ENCODE peak calls at places on chromosomes 1 and 21, in eight cellular contexts. One of them, this sample, is unnamed.

GRCh38 chr1:212667223-212668139 is 32.2 kb downstream of the BATF3 start:
- DNase-seq in transverse colon: peak; percentile 41
- DNase-seq in GM12891: no peak
- DNase-seq in breast epithelium: peak; percentile 61
- DNase-seq in H1: no peak
- DNase-seq in endothelial cell of umbilical vein: peak; percentile 77
- DNase-seq in stomach: no peak
- DNase-seq in GM12878: no peak
- DNase-seq in this sample: no peak

GRCh38 chr1:29932626-29933025 is 696.3 kb downstream of the PTPRU start:
- DNase-seq in transverse colon: no peak
- DNase-seq in GM12891: no peak
- DNase-seq in breast epithelium: no peak
- DNase-seq in H1: no peak
- DNase-seq in endothelial cell of umbilical vein: no peak
- DNase-seq in stomach: no peak
- DNase-seq in GM12878: no peak
- DNase-seq in this sample: no peak

GRCh38 chr1:36457691-36458090 is 6.5 kb downstream of the MRPS15 start:
- DNase-seq in transverse colon: no peak
- DNase-seq in GM12891: no peak
- DNase-seq in breast epithelium: no peak
- DNase-seq in H1: no peak
- DNase-seq in endothelial cell of umbilical vein: no peak
- DNase-seq in stomach: no peak
- DNase-seq in GM12878: no peak
- DNase-seq in this sample: no peak

GRCh38 chr21:41570791-41571355 is 62.9 kb upstream of the TMPRSS2 start:
- DNase-seq in transverse colon: no peak
- DNase-seq in GM12891: no peak
- DNase-seq in breast epithelium: no peak
- DNase-seq in H1: no peak
- DNase-seq in endothelial cell of umbilical vein: no peak
- DNase-seq in stomach: no peak
- DNase-seq in GM12878: peak; percentile 62
- DNase-seq in this sample: no peak

GRCh38 chr21:44532165-44532564 is 7.8 kb downstream of the KRTAP10-1 start:
- DNase-seq in transverse colon: peak; percentile 0
- DNase-seq in GM12891: no peak
- DNase-seq in breast epithelium: no peak
- DNase-seq in H1: no peak
- DNase-seq in endothelial cell of umbilical vein: no peak
- DNase-seq in stomach: no peak
- DNase-seq in GM12878: no peak
- DNase-seq in this sample: no peak

GRCh38 chr1:220958234-220958633 is 79.0 kb downstream of the HLX start:
- DNase-seq in transverse colon: no peak
- DNase-seq in GM12891: no peak
- DNase-seq in breast epithelium: no peak
- DNase-seq in H1: no peak
- DNase-seq in endothelial cell of umbilical vein: no peak
- DNase-seq in stomach: no peak
- DNase-seq in GM12878: no peak
- DNase-seq in this sample: no peak

GRCh38 chr1:178738780-178739179 is 13.7 kb downstream of the RALGPS2 start:
- DNase-seq in transverse colon: no peak
- DNase-seq in GM12891: no peak
- DNase-seq in breast epithelium: no peak
- DNase-seq in H1: no peak
- DNase-seq in endothelial cell of umbilical vein: no peak
- DNase-seq in stomach: no peak
- DNase-seq in GM12878: no peak
- DNase-seq in this sample: no peak

GRCh38 chr1:77926561-77927357 is 38.3 kb downstream of the NEXN start:
- DNase-seq in transverse colon: no peak
- DNase-seq in GM12891: peak; percentile 5
- DNase-seq in breast epithelium: no peak
- DNase-seq in H1: no peak
- DNase-seq in endothelial cell of umbilical vein: no peak
- DNase-seq in stomach: no peak
- DNase-seq in GM12878: peak; percentile 38
- DNase-seq in this sample: peak; percentile 11

GRCh38 chr1:34403156-34403555 is 226.4 kb downstream of the C1orf94 start:
- DNase-seq in transverse colon: no peak
- DNase-seq in GM12891: no peak
- DNase-seq in breast epithelium: no peak
- DNase-seq in H1: no peak
- DNase-seq in endothelial cell of umbilical vein: no peak
- DNase-seq in stomach: no peak
- DNase-seq in GM12878: no peak
- DNase-seq in this sample: no peak

GRCh38 chr1:209583408-209583807 is at the start of gene CAMK1G:
- DNase-seq in transverse colon: no peak
- DNase-seq in GM12891: no peak
- DNase-seq in breast epithelium: no peak
- DNase-seq in H1: peak; percentile 2
- DNase-seq in endothelial cell of umbilical vein: no peak
- DNase-seq in stomach: no peak
- DNase-seq in GM12878: no peak
- DNase-seq in this sample: no peak

GRCh38 chr21:34908424-34909055 is 140.6 kb downstream of the RUNX1 start:
- DNase-seq in transverse colon: no peak
- DNase-seq in GM12891: no peak
- DNase-seq in breast epithelium: no peak
- DNase-seq in H1: no peak
- DNase-seq in endothelial cell of umbilical vein: no peak
- DNase-seq in stomach: no peak
- DNase-seq in GM12878: no peak
- DNase-seq in this sample: no peak

GRCh38 chr1:232792949-232793348 is 12.3 kb upstream of the MAP10 start:
- DNase-seq in transverse colon: no peak
- DNase-seq in GM12891: no peak
- DNase-seq in breast epithelium: no peak
- DNase-seq in H1: no peak
- DNase-seq in endothelial cell of umbilical vein: no peak
- DNase-seq in stomach: no peak
- DNase-seq in GM12878: no peak
- DNase-seq in this sample: no peak

GRCh38 chr1:37486680-37487618 is 12.6 kb downstream of the ZC3H12A start:
- DNase-seq in transverse colon: peak; percentile 81
- DNase-seq in GM12891: peak; percentile 67
- DNase-seq in breast epithelium: peak; percentile 65
- DNase-seq in H1: no peak
- DNase-seq in endothelial cell of umbilical vein: peak; percentile 74
- DNase-seq in stomach: peak; percentile 85
- DNase-seq in GM12878: no peak
- DNase-seq in this sample: peak; percentile 70

GRCh38 chr1:97114842-97115241 is 393.3 kb downstream of the PTBP2 start:
- DNase-seq in transverse colon: no peak
- DNase-seq in GM12891: no peak
- DNase-seq in breast epithelium: no peak
- DNase-seq in H1: peak; percentile 7
- DNase-seq in endothelial cell of umbilical vein: no peak
- DNase-seq in stomach: no peak
- DNase-seq in GM12878: no peak
- DNase-seq in this sample: no peak

GRCh38 chr1:44553771-44554170 is 120.5 kb downstream of the TMEM53 start:
- DNase-seq in transverse colon: no peak
- DNase-seq in GM12891: no peak
- DNase-seq in breast epithelium: no peak
- DNase-seq in H1: no peak
- DNase-seq in endothelial cell of umbilical vein: no peak
- DNase-seq in stomach: no peak
- DNase-seq in GM12878: no peak
- DNase-seq in this sample: no peak

GRCh38 chr1:106727171-106727570 is 329.3 kb upstream of the PRMT6 start:
- DNase-seq in transverse colon: no peak
- DNase-seq in GM12891: no peak
- DNase-seq in breast epithelium: no peak
- DNase-seq in H1: no peak
- DNase-seq in endothelial cell of umbilical vein: no peak
- DNase-seq in stomach: no peak
- DNase-seq in GM12878: peak; percentile 28
- DNase-seq in this sample: no peak

GRCh38 chr1:94247146-94248094 is 10.0 kb upstream of the ARHGAP29 start:
- DNase-seq in transverse colon: peak; percentile 79
- DNase-seq in GM12891: peak; percentile 43
- DNase-seq in breast epithelium: peak; percentile 62
- DNase-seq in H1: no peak
- DNase-seq in endothelial cell of umbilical vein: peak; percentile 80
- DNase-seq in stomach: peak; percentile 89
- DNase-seq in GM12878: no peak
- DNase-seq in this sample: peak; percentile 49
- TF ChIP-seq POLR2A in transverse colon: no peak
- TF ChIP-seq POLR2A in GM12891: no peak
- TF ChIP-seq POLR2A in breast epithelium: peak; percentile 25
- TF ChIP-seq POLR2A in H1: no peak
- TF ChIP-seq POLR2A in endothelial cell of umbilical vein: peak; percentile 95
- TF ChIP-seq POLR2A in stomach: no peak
- TF ChIP-seq POLR2A in GM12878: no peak
- TF ChIP-seq POLR2A in this sample: no peak

DNA sequence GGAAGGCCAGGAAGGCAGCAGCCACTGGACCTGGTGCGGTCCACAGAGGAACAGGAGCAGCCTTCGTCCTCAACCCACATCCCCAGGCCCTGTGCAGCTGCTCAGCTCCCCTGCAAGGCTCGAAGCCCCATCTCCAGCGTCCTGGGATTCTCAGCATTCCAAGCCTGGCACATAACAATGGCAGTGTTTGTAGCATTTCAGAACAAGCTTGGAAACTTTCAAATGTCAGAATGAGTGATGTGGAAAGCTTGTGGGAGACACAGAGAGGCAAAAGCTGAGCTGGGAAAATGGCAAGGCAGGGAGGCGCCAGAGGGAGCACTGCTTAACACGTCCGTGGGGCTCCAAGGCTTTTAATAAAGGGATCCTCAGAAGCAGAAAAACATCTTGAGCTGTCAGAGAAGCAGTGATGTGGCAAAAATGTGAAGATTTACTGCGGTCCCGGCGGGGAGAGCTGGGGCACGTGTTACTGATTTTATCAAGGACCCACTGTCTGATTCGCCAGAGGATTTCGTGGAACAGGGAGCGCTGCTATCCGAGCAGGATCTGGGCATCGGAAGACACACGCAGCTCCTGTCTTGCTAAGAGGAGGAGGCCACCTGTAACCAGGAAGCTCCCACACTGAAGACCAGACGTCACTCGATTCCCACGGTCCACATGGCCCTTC is 38.1 kb downstream of the TOMM20 start:
- DNase-seq in transverse colon: no peak
- DNase-seq in GM12891: no peak
- DNase-seq in breast epithelium: no peak
- DNase-seq in H1: peak; percentile 72
- DNase-seq in endothelial cell of umbilical vein: peak; percentile 30
- DNase-seq in stomach: no peak
- DNase-seq in GM12878: no peak
- DNase-seq in this sample: no peak
- TF ChIP-seq POLR2AphosphoS5 in transverse colon: no peak
- TF ChIP-seq POLR2AphosphoS5 in GM12891: no peak
- TF ChIP-seq POLR2AphosphoS5 in breast epithelium: no peak
- TF ChIP-seq POLR2AphosphoS5 in H1: peak; percentile 59
- TF ChIP-seq POLR2AphosphoS5 in endothelial cell of umbilical vein: no peak
- TF ChIP-seq POLR2AphosphoS5 in stomach: no peak
- TF ChIP-seq POLR2AphosphoS5 in GM12878: no peak
- TF ChIP-seq POLR2AphosphoS5 in this sample: no peak

GRCh38 chr1:25997759-25998074 is at the start of gene PAFAH2:
- DNase-seq in transverse colon: no peak
- DNase-seq in GM12891: no peak
- DNase-seq in breast epithelium: no peak
- DNase-seq in H1: no peak
- DNase-seq in endothelial cell of umbilical vein: no peak
- DNase-seq in stomach: no peak
- DNase-seq in GM12878: no peak
- DNase-seq in this sample: no peak
- TF ChIP-seq POLR2A in transverse colon: peak; percentile 60
- TF ChIP-seq POLR2A in GM12891: peak; percentile 55
- TF ChIP-seq POLR2A in breast epithelium: no peak
- TF ChIP-seq POLR2A in H1: no peak
- TF ChIP-seq POLR2A in endothelial cell of umbilical vein: peak; percentile 87
- TF ChIP-seq POLR2A in stomach: no peak
- TF ChIP-seq POLR2A in GM12878: no peak
- TF ChIP-seq POLR2A in this sample: no peak

DNA sequence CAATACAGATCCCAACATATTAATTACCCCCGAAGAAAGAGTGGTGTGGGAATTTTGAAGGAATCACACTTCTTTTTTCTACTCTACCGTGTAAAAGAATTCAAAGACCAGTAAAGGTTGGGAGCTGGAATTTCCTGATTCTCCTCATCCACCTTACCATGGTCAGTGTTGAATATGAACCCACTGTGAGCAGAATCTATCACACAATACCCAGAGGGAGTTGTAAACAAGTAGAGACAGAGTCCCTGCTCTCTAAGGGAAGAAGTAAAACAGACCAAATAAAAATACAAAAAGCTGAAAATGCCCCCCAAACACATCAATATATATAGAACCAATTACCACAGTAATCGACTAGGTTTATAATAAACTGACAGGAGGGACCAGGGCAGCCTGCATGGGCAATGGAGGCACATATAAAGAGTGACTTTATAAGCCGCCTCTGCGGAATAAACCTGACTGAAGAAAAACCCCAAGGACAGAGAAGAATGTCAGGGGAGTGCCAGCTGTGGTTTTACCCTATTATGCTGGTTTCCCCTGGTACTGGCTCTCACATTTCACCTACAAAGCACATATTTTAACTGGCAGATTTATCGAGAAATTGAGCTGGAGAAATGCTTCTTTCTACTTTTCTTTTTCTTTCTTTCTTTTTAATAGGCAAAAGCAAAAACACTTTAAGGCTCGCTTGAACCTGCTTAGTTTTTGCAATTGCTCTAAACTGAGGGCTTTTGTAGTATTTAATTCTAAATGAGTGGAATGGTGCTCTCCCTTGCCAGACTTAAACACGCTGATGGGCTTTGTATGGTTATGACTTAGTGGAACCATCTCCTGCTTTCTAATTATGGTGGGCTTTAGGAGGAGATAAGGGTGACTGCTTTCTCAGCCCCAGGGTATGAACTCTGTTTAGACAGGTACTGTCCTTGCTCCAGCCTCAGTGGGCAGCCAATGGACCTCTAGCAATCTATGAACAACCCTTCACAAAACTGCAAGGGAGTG is 244.8 kb downstream of the ASTN1 start:
- DNase-seq in transverse colon: no peak
- DNase-seq in GM12891: no peak
- DNase-seq in breast epithelium: peak; percentile 20
- DNase-seq in H1: no peak
- DNase-seq in endothelial cell of umbilical vein: no peak
- DNase-seq in stomach: no peak
- DNase-seq in GM12878: no peak
- DNase-seq in this sample: no peak
- TF ChIP-seq POLR2AphosphoS5 in transverse colon: no peak
- TF ChIP-seq POLR2AphosphoS5 in GM12891: no peak
- TF ChIP-seq POLR2AphosphoS5 in breast epithelium: no peak
- TF ChIP-seq POLR2AphosphoS5 in H1: no peak
- TF ChIP-seq POLR2AphosphoS5 in endothelial cell of umbilical vein: no peak
- TF ChIP-seq POLR2AphosphoS5 in stomach: no peak
- TF ChIP-seq POLR2AphosphoS5 in GM12878: no peak
- TF ChIP-seq POLR2AphosphoS5 in this sample: no peak

GRCh38 chr1:4671828-4672227 is 17.4 kb downstream of the AJAP1 start:
- DNase-seq in transverse colon: no peak
- DNase-seq in GM12891: no peak
- DNase-seq in breast epithelium: no peak
- DNase-seq in H1: no peak
- DNase-seq in endothelial cell of umbilical vein: no peak
- DNase-seq in stomach: no peak
- DNase-seq in GM12878: no peak
- DNase-seq in this sample: no peak
- TF ChIP-seq POLR2A in transverse colon: no peak
- TF ChIP-seq POLR2A in GM12891: no peak
- TF ChIP-seq POLR2A in breast epithelium: no peak
- TF ChIP-seq POLR2A in H1: no peak
- TF ChIP-seq POLR2A in endothelial cell of umbilical vein: no peak
- TF ChIP-seq POLR2A in stomach: no peak
- TF ChIP-seq POLR2A in GM12878: no peak
- TF ChIP-seq POLR2A in this sample: no peak